ENCODE peak calls at places on chromosomes 13 and 19, in eight cellular contexts. E is colonic mucosa; R is fibroblast of lung; W is Caco-2; M is heart right ventricle; K is adrenal gland; D is CD4-positive, alpha-beta T cell; J is upper lobe of right lung. P is an unnamed sample.

GRCh38 chr13:20869540-20869939 is 33.0 kb downstream of the XPO4 start:
- DNase-seq in E (no peak), R (peak; percentile 54), W (no peak), K (no peak), J (no peak), M (no peak), D (no peak), P (no peak)

GRCh38 chr13:51804295-51805172 is 571 bp upstream of the DHRS12 start:
- DNase-seq in J (no peak), W (no peak), R (peak; percentile 14), E (peak; percentile 45), D (peak; percentile 49), M (peak; percentile 50), K (peak; percentile 45), P (no peak)

GRCh38 chr13:109986851-109987250 is 200.5 kb upstream of the IRS2 start:
- DNase-seq in D (no peak), W (no peak), M (no peak), K (no peak), E (no peak), J (no peak), R (no peak), P (no peak)

GRCh38 chr19:10473192-10473591 is 30.0 kb downstream of the KEAP1 start:
- DNase-seq in W (no peak), K (no peak), J (no peak), D (no peak), R (no peak), M (no peak), E (no peak), P (no peak)

GRCh38 chr13:52356327-52356726 is 49.6 kb downstream of the THSD1 start:
- DNase-seq in R (peak; percentile 27), M (no peak), E (no peak), K (no peak), W (no peak), D (no peak), J (no peak), P (no peak)

GRCh38 chr19:4730740-4731171 is 7.1 kb upstream of the DPP9 start:
- DNase-seq in R (no peak), D (peak; percentile 70), M (no peak), W (no peak), K (no peak), E (peak; percentile 55), J (no peak), P (peak; percentile 70)

GRCh38 chr19:41354343-41354974 is 737 bp upstream of the TGFB1 start:
- DNase-seq in D (no peak), J (no peak), M (peak; percentile 21), W (no peak), E (peak; percentile 28), K (no peak), R (no peak), P (no peak)

GRCh38 chr19:50492303-50493052 is 15.8 kb upstream of the GARIN5A start:
- DNase-seq in W (no peak), E (no peak), R (no peak), D (no peak), M (no peak), K (no peak), J (peak; percentile 56), P (no peak)

GRCh38 chr19:29779921-29780320 is 31.9 kb upstream of the CCNE1 start:
- DNase-seq in W (no peak), M (no peak), K (no peak), D (no peak), J (no peak), E (no peak), R (no peak), P (no peak)

GRCh38 chr19:13146763-13147563 is 3.2 kb downstream of the STX10 start:
- DNase-seq in M (no peak), K (no peak), D (no peak), R (peak; percentile 66), J (no peak), E (peak; percentile 53), W (no peak), P (no peak)

GRCh38 chr13:114099918-114100445 is 32.4 kb downstream of the RASA3 start:
- DNase-seq in J (peak; percentile 56), D (peak; percentile 34), R (peak; percentile 63), W (peak; percentile 47), K (no peak), E (no peak), M (no peak), P (no peak)

GRCh38 chr13:101649490-101650126 is 197.1 kb downstream of the ITGBL1 start:
- DNase-seq in E (no peak), K (no peak), M (no peak), D (no peak), J (no peak), R (peak; percentile 88), W (no peak), P (no peak)

GRCh38 chr13:29456419-29456818 is 139.1 kb downstream of the SLC7A1 start:
- DNase-seq in D (no peak), J (no peak), W (no peak), R (no peak), K (no peak), M (no peak), E (no peak), P (no peak)

GRCh38 chr13:113843063-113843654 is 20.7 kb downstream of the GAS6 start:
- DNase-seq in M (peak; percentile 37), D (no peak), J (peak; percentile 61), K (no peak), R (no peak), E (no peak), W (no peak), P (no peak)

GRCh38 chr19:55305491-55305890 is 19.6 kb downstream of the TMEM150B start:
- DNase-seq in K (peak; percentile 64), M (peak; percentile 40), J (no peak), W (peak; percentile 68), E (peak; percentile 40), R (peak; percentile 26), D (peak; percentile 53), P (peak; percentile 77)

GRCh38 chr13:114026128-114026880 is 52.4 kb upstream of the C13orf46 start:
- DNase-seq in R (no peak), J (no peak), M (no peak), K (no peak), W (no peak), D (no peak), E (no peak), P (no peak)

GRCh38 chr13:21063031-21063430 is 1.6 kb upstream of the LATS2 start:
- DNase-seq in W (no peak), D (no peak), J (no peak), E (peak; percentile 5), M (no peak), K (no peak), R (no peak), P (no peak)

GRCh38 chr19:795691-796581 is 1.3 kb upstream of the PTBP1 start:
- DNase-seq in R (no peak), W (no peak), M (no peak), K (peak; percentile 47), D (no peak), E (peak; percentile 26), J (no peak), P (no peak)

GRCh38 chr13:73273737-73274136 is 214.9 kb downstream of the KLF5 start:
- DNase-seq in J (no peak), W (no peak), M (no peak), R (peak; percentile 17), E (no peak), K (no peak), D (no peak), P (no peak)

GRCh38 chr13:73272831-73273230 is 214.0 kb downstream of the KLF5 start:
- DNase-seq in R (no peak), K (no peak), W (no peak), D (no peak), J (no peak), E (no peak), M (no peak), P (no peak)

GRCh38 chr13:73273276-73273675 is 214.5 kb downstream of the KLF5 start:
- DNase-seq in R (no peak), K (no peak), D (no peak), J (no peak), W (no peak), M (no peak), E (no peak), P (no peak)

GRCh38 chr13:73274147-73274546 is 215.3 kb downstream of the KLF5 start:
- DNase-seq in R (no peak), D (no peak), E (no peak), W (no peak), K (no peak), J (no peak), M (no peak), P (no peak)

DNA sequence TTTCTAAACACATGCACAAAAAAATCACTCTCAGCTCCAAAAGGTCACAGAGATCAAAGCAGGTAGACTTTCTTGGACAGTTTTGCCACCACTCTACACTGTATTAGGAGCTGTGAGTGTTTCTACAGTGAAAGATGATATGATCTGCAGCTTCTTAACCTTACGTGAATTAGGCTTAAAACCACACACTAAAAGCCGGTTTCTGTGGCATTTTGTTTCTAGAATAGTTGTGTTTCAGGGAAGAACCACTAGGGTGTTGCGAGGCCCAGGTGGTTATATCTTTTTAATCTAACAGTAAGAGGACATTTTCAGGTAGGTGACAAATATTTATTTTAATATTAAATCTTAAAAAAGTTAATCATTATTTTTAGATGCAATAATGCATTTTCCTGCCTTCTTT is 216.4 kb downstream of the KLF5 start:
- DNase-seq in W (no peak), E (no peak), M (no peak), D (no peak), K (no peak), R (no peak), J (no peak), P (no peak)
- TF ChIP-seq CTCF in W (no peak), E (no peak), M (no peak), D (no peak), K (no peak), R (no peak), J (no peak), P (no peak)

GRCh38 chr19:38878575-38879399 is 712 bp upstream of the RINL start:
- DNase-seq in K (no peak), D (no peak), J (no peak), W (no peak), M (no peak), E (no peak), R (no peak), P (peak; percentile 50)
- TF ChIP-seq CTCF in K (no peak), D (no peak), J (no peak), W (no peak), M (no peak), E (no peak), R (no peak), P (no peak)

GRCh38 chr19:23345838-23346237 is 49.4 kb downstream of the ZNF91 start:
- DNase-seq in R (no peak), M (no peak), E (no peak), J (no peak), D (no peak), K (no peak), W (no peak), P (no peak)
- TF ChIP-seq CTCF in R (no peak), M (no peak), E (no peak), J (no peak), D (no peak), K (no peak), W (no peak), P (no peak)

DNA sequence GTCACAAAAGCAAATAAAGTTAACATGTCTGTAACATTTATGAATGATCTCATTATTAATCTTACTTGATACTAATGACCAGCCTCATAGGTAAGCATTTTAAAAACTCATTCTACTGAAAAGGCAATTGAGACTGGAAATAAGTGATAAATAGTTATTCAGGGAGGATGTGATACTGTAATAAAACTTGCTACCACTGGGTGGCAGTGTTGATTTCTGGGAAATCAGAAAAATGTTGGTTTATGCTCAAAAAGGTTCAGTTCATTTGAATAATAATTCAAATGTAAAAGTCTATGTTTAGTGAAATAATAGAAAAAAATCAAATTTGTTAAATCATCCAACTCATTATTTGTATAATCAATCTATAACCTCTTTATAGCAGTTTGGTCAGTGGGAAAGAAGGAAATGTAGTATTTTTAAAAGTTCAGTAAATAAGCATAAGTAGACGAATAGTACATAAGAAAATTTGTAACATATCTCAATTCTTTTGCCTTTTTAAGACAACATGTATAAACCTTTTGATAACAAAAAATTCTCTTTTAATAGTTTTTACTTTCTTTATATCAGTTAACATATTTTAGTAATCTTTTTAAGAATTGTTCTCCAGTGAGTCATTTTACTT is 9.6 kb downstream of the ABHD13 start:
- DNase-seq in J (no peak), E (peak; percentile 27), W (no peak), M (peak; percentile 24), K (peak; percentile 32), D (no peak), R (peak; percentile 57), P (no peak)
- TF ChIP-seq CTCF in J (peak; percentile 84), E (peak; percentile 87), W (peak; percentile 64), M (peak; percentile 87), K (peak; percentile 84), D (peak; percentile 95), R (peak; percentile 49), P (peak; percentile 51)

P was measured in GM13976.